ENCODE peak calls at places on chromosomes 13 and 19, in four cellular contexts. S, W, C and Z are unnamed samples. For H3K4me1, the result is how much of the 10 kb centered on the place peaks cover.

GRCh38 chr19:43438291-43439162 is 23.8 kb downstream of the TEX101 start:
- DNase-seq in S (peak), C (no peak), W (no peak), Z (no peak)

GRCh38 chr19:22945560-22945959 is 57.4 kb downstream of the ZNF728 start:
- DNase-seq in S (no peak), C (peak), W (no peak), Z (no peak)

GRCh38 chr13:31310781-31311180 is 111.0 kb downstream of the B3GLCT start:
- DNase-seq in C (no peak), W (no peak), S (peak), Z (no peak)

GRCh38 chr19:31718041-31718440 is 368.8 kb upstream of the TSHZ3 start:
- DNase-seq in S (no peak), W (no peak), C (no peak), Z (no peak)

GRCh38 chr13:84834201-84834600 is 951.9 kb upstream of the SLITRK1 start:
- DNase-seq in W (no peak), C (no peak), S (no peak), Z (no peak)

GRCh38 chr13:92826197-92826596 is 400.4 kb upstream of the GPC6 start:
- DNase-seq in S (no peak), W (no peak), C (no peak), Z (no peak)

GRCh38 chr19:46216612-46217011 is 12.9 kb upstream of the IGFL1 start:
- DNase-seq in S (no peak), W (no peak), C (peak), Z (no peak)

GRCh38 chr19:17718988-17719711 is at the start of gene MAP1S:
- DNase-seq in C (peak), S (peak), W (no peak), Z (peak)

GRCh38 chr13:22757530-22758120 is 423.2 kb upstream of the SGCG start:
- DNase-seq in W (no peak), C (no peak), S (no peak), Z (peak)

GRCh38 chr19:31257025-31257424 is 92.2 kb downstream of the TSHZ3 start:
- DNase-seq in S (no peak), W (no peak), C (no peak), Z (no peak)

GRCh38 chr19:10612515-10613119 is 12.7 kb upstream of the SLC44A2 start:
- DNase-seq in W (peak), S (peak), C (peak), Z (peak)

GRCh38 chr13:97125051-97125809 is 96.9 kb upstream of the MBNL2 start:
- DNase-seq in C (peak), W (no peak), S (no peak), Z (peak)

GRCh38 chr19:33905473-33905936 is 108.8 kb downstream of the KCTD15 start:
- DNase-seq in C (no peak), S (peak), W (no peak), Z (no peak)

GRCh38 chr13:32454886-32455593 is 27.1 kb upstream of the N4BP2L1 start:
- DNase-seq in W (no peak), C (no peak), S (no peak), Z (no peak)

GRCh38 chr19:4388171-4389063 is 11.9 kb downstream of the SH3GL1 start:
- DNase-seq in W (no peak), C (peak), S (peak), Z (no peak)

GRCh38 chr13:72437458-72437857 is 290.0 kb downstream of the MZT1 start:
- DNase-seq in C (no peak), S (no peak), W (no peak), Z (no peak)

GRCh38 chr19:7788933-7789323 is 25.9 kb downstream of the CLEC4M start:
- DNase-seq in W (no peak), S (no peak), C (no peak), Z (no peak)

DNA sequence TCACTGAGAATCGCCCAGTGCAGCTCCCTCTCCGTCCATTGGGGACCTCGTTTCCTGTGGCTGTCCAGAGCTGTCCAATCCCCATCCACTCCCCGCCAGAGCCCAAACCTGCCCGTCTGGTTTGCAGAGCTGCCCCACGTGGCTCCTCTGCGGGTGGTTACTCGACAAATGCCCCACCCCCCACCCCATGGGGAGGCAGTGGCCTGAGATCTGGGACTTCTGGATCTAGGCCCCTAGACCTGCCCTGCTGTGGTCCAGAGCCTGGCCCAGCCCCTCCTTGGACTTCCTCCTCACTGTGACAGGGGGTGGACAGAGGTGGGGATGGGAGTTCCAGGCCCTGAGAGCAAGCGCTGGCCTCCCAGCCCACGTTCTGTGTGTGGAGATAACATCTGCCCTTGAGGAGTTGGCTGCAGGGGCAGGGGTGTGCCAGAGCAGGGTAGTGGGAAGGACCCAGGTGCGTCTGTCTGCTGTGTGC is 29.1 kb downstream of the PAK4 start:
- DNase-seq in C (no peak), S (no peak), W (no peak), Z (peak)
- H3K4me1 ChIP-seq in C (under half), S (under half), W (under half), Z (under half)

GRCh38 chr13:101360525-101360924 is 55.8 kb downstream of the NALCN start:
- DNase-seq in W (no peak), C (no peak), S (no peak), Z (no peak)
- H3K4me3 ChIP-seq in W (no peak), C (no peak), S (no peak), Z (no peak)

GRCh38 chr19:54341295-54341694 is 2.3 kb upstream of the LILRA4 start:
- DNase-seq in S (no peak), C (no peak), W (no peak), Z (no peak)
- H3K4me1 ChIP-seq in S (under half), C (under half), W (under half), Z (under half)

DNA sequence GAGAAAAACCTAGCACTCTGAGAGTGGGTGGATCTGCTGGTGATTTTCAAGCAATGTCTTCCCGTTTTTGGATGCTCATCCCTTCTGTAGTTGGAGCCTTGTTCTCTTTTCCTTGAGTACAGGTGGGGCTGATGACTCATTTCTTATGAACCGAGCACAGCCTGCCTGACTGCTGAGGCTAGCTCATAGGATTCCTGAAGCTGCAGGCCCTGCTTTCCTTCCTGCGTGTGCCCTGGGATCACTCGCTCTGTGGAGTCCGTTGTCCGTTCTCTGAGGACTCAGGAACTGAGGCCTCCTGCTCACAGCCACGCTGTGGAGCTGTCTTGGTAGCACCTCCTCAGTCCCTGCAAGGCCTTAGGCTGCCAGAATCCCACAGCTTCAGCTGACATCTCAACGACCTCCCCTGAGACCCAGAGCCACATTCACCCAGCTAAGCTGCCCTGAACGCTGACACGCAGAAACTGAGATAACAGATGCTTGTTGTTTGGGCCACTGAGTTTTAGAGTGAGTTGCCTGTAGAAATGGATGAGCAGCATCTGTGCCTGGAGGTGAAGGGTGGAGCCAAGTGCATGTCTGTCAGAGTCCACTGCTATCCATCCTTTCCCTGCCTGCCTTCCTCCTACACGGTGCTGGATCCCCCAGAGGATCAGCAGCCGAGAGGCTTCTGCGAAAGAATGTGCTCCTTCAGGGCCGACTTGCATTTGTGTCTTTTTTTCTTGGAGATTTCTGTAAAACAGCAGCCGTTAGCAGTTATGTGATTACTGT is 73.0 kb downstream of the ARHGEF7 start:
- DNase-seq in W (no peak), C (no peak), S (no peak), Z (peak)
- H3K4me3 ChIP-seq in W (peak), C (no peak), S (no peak), Z (no peak)

GRCh38 chr13:113493315-113493951 is 2.9 kb upstream of the DCUN1D2 start:
- DNase-seq in S (no peak), C (no peak), W (no peak), Z (peak)
- H3K4me1 ChIP-seq in S (under half), C (under half), W (under half), Z (under half)